ENCODE peak calls at places on chromosomes 12 and 14, in five cellular contexts. W, C, V, S and E are unnamed samples.

GRCh38 chr14:70995671-70996070 is 88.4 kb downstream of the PCNX1 start:
- DNase-seq in W (peak), S (no peak), C (peak), V (no peak), E (peak)

GRCh38 chr12:5506821-5507231 is 74.9 kb downstream of the NTF3 start:
- DNase-seq in S (no peak), W (no peak), C (no peak), V (no peak), E (no peak)

GRCh38 chr12:45638386-45638785 is 91.1 kb upstream of the ARID2 start:
- DNase-seq in C (no peak), S (no peak), V (no peak), W (no peak), E (no peak)

GRCh38 chr12:46763230-46763629 is 62.6 kb downstream of the SLC38A4 start:
- DNase-seq in W (no peak), C (no peak), S (no peak), V (no peak), E (no peak)

GRCh38 chr12:105724651-105725050 is 394.2 kb downstream of the C12orf75 start:
- DNase-seq in C (no peak), V (no peak), S (no peak), W (no peak), E (no peak)

GRCh38 chr12:95279835-95280234 is 62.2 kb downstream of the VEZT start:
- DNase-seq in W (peak), C (no peak), S (no peak), V (no peak), E (no peak)

GRCh38 chr12:52672321-52672933 is 7.8 kb downstream of the KRT1 start:
- DNase-seq in C (no peak), W (peak), S (peak), V (no peak), E (no peak)

GRCh38 chr14:26905219-26905618 is 307.4 kb upstream of the NOVA1 start:
- DNase-seq in C (no peak), S (no peak), W (no peak), V (no peak), E (no peak)

GRCh38 chr12:55607821-55608602 is 28.7 kb upstream of the OR10P1 start:
- DNase-seq in S (no peak), V (no peak), W (no peak), C (no peak), E (no peak)

GRCh38 chr14:78029471-78030372 is 140.5 kb upstream of the NRXN3 start:
- DNase-seq in S (no peak), W (no peak), V (no peak), C (peak), E (no peak)

GRCh38 chr14:22737052-22737451 is 29.4 kb upstream of the OXA1L start:
- DNase-seq in V (no peak), S (no peak), W (no peak), C (no peak), E (no peak)

GRCh38 chr14:21825147-21825743 is 151.6 kb upstream of the OR4E1 start:
- DNase-seq in C (peak), V (no peak), S (peak), W (peak), E (peak)

GRCh38 chr12:52307836-52308806 is 13.1 kb downstream of the KRT83 start:
- DNase-seq in C (peak), W (no peak), V (no peak), S (peak), E (peak)

GRCh38 chr12:90953956-90954421 is 987 bp downstream of the CCER1 start:
- DNase-seq in W (peak), C (peak), S (no peak), V (no peak), E (peak)

GRCh38 chr12:59182660-59183455 is 262.6 kb upstream of the LRIG3 start:
- DNase-seq in C (no peak), W (no peak), S (no peak), V (no peak), E (no peak)

GRCh38 chr12:95996034-95996658 is at the start of gene HAL:
- DNase-seq in S (no peak), C (no peak), W (peak), V (no peak), E (no peak)

GRCh38 chr14:35386673-35387125 is 17.9 kb downstream of the NFKBIA start:
- DNase-seq in V (no peak), S (no peak), C (peak), W (no peak), E (no peak)

GRCh38 chr12:109542876-109543275 is 30.4 kb downstream of the MMAB start:
- DNase-seq in W (no peak), S (no peak), C (no peak), V (no peak), E (no peak)

GRCh38 chr12:52646613-52647012 is 5.4 kb downstream of the KRT2 start:
- DNase-seq in S (no peak), W (no peak), V (no peak), C (no peak), E (no peak)

GRCh38 chr12:57161491-57161890 is 14.1 kb upstream of the LRP1-AS start:
- DNase-seq in C (no peak), S (no peak), W (no peak), V (no peak), E (no peak)

GRCh38 chr12:109695420-109695819 is 18.2 kb upstream of the FAM222A start:
- DNase-seq in S (no peak), W (no peak), V (no peak), C (no peak), E (no peak)

GRCh38 chr12:107801150-107801549 is 26.6 kb downstream of the ASCL4 start:
- DNase-seq in W (no peak), C (no peak), V (no peak), S (no peak), E (no peak)

GRCh38 chr14:92579244-92579643 is 65.7 kb downstream of the RIN3 start:
- DNase-seq in S (no peak), C (no peak), W (no peak), V (no peak), E (no peak)

GRCh38 chr12:103728323-103728722 is 112.7 kb downstream of the NT5DC3 start:
- DNase-seq in C (no peak), W (no peak), V (no peak), S (no peak), E (no peak)

GRCh38 chr12:27711312-27711682 is 665 bp downstream of the MRPS35 start:
- DNase-seq in W (no peak), C (peak), S (no peak), V (no peak), E (no peak)

DNA sequence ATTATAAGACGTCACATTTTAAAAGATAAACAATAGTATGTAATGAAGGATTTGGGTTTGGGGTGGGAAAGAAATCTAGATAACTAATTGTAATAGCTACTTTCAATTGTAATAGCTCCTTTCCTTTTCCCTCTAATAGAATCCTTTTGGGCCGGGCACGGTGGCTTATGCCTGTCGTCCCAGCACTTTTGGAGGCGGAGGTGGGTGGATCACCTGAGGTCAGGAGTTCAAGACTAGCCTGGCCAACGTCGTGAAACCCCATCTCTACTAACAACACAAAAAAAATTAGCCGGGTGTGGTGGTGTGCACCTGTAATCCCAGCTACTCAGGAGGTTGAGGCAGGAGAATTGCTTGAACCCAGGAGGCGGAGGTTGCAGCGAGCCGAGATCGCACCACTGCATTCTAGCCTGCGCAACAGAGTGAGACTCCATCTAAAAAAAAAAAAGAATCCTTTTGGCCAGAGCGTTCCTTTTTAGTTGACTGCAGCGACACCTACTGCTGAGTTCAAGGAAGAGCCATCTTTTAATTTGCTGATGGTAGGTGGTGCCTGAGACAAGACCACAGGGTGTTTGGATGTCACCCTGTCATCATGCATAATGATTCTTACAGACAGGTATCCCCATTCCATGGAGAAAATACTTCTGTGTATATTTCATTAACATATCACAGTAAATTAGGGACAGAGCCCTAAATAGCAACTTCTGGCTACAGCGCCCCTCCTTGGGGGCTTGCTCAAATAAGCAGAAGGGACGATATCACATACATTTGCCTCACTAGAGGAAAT is 79.5 kb downstream of the ARMH4 start:
- DNase-seq in S (peak), W (peak), V (peak), C (peak), E (peak)
- TF ChIP-seq MAX in S (no peak), W (no peak), V (no peak), C (no peak), E (no peak)

DNA sequence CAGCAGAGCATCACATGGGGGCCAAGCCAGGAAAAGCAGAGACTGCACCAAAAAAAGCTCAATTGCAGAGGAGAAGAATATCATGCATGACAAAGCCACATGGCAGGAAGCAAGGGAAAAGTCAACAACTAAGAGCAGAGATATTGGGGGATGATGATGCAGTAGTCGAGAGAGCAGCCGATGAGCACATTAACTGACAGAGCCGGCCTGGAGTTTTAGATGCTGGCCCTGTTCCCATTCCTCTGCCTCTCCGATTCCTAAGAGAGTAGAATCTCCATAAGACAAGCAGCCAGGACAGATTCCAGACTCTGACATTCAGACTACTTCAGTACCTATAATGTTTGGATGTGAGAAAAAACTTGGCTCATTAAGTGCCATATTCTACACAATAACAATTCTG is 155.9 kb downstream of the KCNH5 start:
- DNase-seq in C (no peak), W (no peak), S (no peak), V (no peak), E (no peak)
- TF ChIP-seq MAX in C (no peak), W (no peak), S (no peak), V (no peak), E (no peak)

GRCh38 chr14:100027771-100028490 is 37.3 kb upstream of the EVL start:
- DNase-seq in V (no peak), S (no peak), C (no peak), W (no peak), E (no peak)
- TF ChIP-seq MAX in V (no peak), S (no peak), C (no peak), W (no peak), E (no peak)

DNA sequence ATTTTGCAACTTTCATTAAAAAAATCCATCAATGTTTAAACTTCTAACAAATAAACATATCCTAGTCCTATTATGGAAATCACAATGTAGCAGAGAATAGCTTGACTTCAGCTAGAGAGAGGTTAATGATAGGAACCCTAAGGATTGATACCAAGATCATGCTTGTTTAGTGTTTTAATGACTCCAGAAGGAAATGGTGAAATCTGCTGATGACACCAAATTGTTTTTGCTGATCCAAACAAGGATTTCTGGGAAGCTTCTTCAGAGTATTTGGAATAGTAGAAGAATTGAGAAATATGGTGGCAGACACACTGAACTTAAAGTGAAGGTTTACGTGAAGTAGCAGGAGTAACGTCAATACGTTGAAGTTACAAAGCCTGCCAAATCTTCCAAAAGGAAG is 122.7 kb downstream of the RAD51B start:
- DNase-seq in V (no peak), W (no peak), S (no peak), C (no peak), E (peak)
- TF ChIP-seq MAX in V (no peak), W (no peak), S (no peak), C (no peak), E (no peak)

DNA sequence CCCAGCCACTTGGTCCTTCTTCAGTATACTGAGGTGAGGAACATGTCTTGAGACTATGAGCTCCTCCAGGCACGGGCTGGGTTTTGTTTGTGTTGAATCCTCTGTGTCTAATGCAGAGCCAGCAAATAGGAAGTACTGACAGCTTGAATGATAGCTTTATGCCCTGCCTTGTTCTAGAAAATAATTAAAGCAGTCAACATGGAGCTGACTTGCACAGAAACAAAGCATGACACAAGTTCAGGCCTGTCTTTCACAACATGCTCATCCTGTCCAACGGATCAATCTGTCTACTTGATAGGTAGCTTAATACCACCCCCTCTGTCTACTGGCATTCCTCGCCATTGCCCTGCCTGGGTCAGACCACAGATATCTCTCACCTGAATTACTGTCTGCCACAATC is 140.9 kb downstream of the ESRRB start:
- DNase-seq in V (no peak), W (no peak), C (no peak), S (no peak), E (no peak)
- TF ChIP-seq MAX in V (no peak), W (no peak), C (no peak), S (no peak), E (no peak)

GRCh38 chr14:100419856-100420255 is 96.7 kb downstream of the SLC25A47 start:
- DNase-seq in W (peak), S (no peak), C (no peak), V (no peak), E (no peak)

GRCh38 chr14:100415226-100415625 is 92.1 kb downstream of the SLC25A47 start:
- DNase-seq in S (no peak), C (no peak), W (no peak), V (no peak), E (no peak)

GRCh38 chr14:100416921-100417451 is 93.8 kb downstream of the SLC25A47 start:
- DNase-seq in C (no peak), W (no peak), S (no peak), V (no peak), E (peak)

GRCh38 chr14:100416081-100416480 is 92.9 kb downstream of the SLC25A47 start:
- DNase-seq in V (no peak), C (no peak), S (no peak), W (no peak), E (no peak)

GRCh38 chr14:100417466-100417865 is 94.3 kb downstream of the SLC25A47 start:
- DNase-seq in W (peak), S (peak), C (peak), V (no peak), E (peak)
- TF ChIP-seq MAX in W (no peak), S (no peak), C (peak), V (no peak), E (peak)

DNA sequence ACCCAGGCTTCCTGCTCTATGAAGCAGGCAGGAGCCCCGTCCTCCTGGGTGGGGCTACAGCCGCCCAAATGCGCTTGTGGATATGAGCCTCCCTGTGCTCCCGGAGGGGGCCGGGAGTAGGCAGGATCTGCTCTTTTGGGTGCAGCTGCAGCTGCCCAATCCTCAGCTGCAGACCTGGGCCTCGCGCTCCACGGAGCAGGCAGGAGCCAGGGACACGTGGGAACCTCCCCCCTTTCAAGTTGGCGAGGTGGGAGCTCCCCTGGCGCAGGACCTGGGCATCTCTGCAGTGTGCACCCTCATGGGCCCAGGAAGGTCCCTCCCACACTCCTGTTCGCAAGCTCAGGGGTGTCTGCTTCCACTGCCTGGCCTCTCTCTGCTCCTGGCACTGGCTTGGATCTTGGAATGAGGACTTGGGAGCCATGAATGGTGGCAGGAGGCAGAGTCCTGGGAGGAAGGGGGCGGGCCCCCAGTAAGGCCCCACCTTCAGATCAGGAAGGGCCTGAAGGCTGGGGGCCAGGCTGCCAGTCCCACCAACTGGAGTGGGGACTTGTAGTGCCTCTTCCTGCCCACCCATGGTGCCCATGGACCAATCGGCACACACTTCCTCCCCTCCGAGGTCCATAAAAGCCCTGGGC is 61.3 kb downstream of the KLRG1 start:
- DNase-seq in S (no peak), V (no peak), W (no peak), C (no peak), E (no peak)
- TF ChIP-seq MAX in S (no peak), V (no peak), W (no peak), C (no peak), E (no peak)

DNA sequence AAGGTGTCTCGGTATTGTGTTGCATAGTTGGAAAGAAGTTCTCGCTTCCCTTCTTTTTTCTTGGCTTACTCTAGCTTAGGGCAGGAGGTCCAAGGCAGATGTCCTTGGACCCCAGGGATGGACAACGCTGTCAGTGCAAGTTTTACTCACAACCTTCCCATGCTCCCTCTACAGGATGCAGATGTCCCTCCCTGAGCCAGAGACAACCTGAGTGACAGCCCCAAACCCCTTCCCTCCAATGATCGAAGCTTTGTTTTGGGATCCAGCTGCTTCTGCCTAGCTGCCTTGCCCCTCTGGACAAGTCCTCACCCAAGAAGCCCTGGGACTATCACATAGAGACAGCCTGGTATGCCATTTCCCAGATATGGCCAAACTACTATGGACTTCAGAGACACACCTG is 112.0 kb upstream of the RAP1B start:
- DNase-seq in S (no peak), W (no peak), V (no peak), C (peak), E (no peak)
- TF ChIP-seq MAX in S (no peak), W (no peak), V (no peak), C (no peak), E (no peak)

GRCh38 chr14:103041464-103041863 is 15.9 kb downstream of the CDC42BPB start:
- DNase-seq in W (no peak), V (no peak), C (no peak), S (no peak), E (no peak)
- TF ChIP-seq MAX in W (no peak), V (no peak), C (no peak), S (no peak), E (no peak)